ENCODE peak calls at places on chromosome 1, in five cellular contexts. W, J, O, Y and U are unnamed samples.

GRCh38 chr1:203131548-203132200 is 4.1 kb downstream of the ADORA1 start:
- DNase-seq in W (no peak), J (peak; percentile 25), O (no peak), Y (no peak), U (no peak)

GRCh38 chr1:156540955-156541354 is 31.4 kb downstream of the IQGAP3 start:
- DNase-seq in O (no peak), W (no peak), Y (peak; percentile 20), J (no peak), U (no peak)

GRCh38 chr1:28144203-28145135 is 32.0 kb downstream of the PTAFR start:
- DNase-seq in J (no peak), W (no peak), Y (peak; percentile 80), O (peak; percentile 83), U (peak; percentile 65)

GRCh38 chr1:200512191-200512590 is 102.4 kb upstream of the ZNF281 start:
- DNase-seq in Y (peak; percentile 95), J (no peak), W (peak; percentile 16), O (no peak), U (peak; percentile 81)

GRCh38 chr1:155645648-155646047 is 35.6 kb downstream of the MSTO1 start:
- DNase-seq in W (no peak), J (no peak), Y (no peak), O (no peak), U (no peak)

GRCh38 chr1:91759076-91759475 is 126.9 kb downstream of the TGFBR3 start:
- DNase-seq in W (no peak), J (no peak), Y (no peak), O (no peak), U (no peak)

GRCh38 chr1:230320804-230321203 is 105.3 kb downstream of the PGBD5 start:
- DNase-seq in J (peak; percentile 7), W (no peak), O (no peak), Y (no peak), U (no peak)

GRCh38 chr1:172040466-172040865 is 199.2 kb downstream of the DNM3 start:
- DNase-seq in O (no peak), J (no peak), W (peak; percentile 17), Y (peak; percentile 58), U (peak; percentile 79)

GRCh38 chr1:180837025-180837424 is 75.7 kb upstream of the KIAA1614 start:
- DNase-seq in Y (no peak), W (no peak), J (no peak), O (no peak), U (no peak)

GRCh38 chr1:155967410-155968400 is 10.6 kb downstream of the ARHGEF2 start:
- DNase-seq in O (no peak), Y (no peak), W (no peak), J (no peak), U (no peak)

GRCh38 chr1:220151454-220151853 is 57.5 kb downstream of the IARS2 start:
- DNase-seq in Y (peak; percentile 15), W (no peak), J (no peak), O (no peak), U (no peak)

GRCh38 chr1:159879977-159880376 is 17.5 kb upstream of the VSIG8 start:
- DNase-seq in O (no peak), W (no peak), Y (peak; percentile 87), J (no peak), U (peak; percentile 71)

GRCh38 chr1:68197891-68198290 is 34.4 kb downstream of the WLS start:
- DNase-seq in Y (peak; percentile 49), O (no peak), W (no peak), J (no peak), U (no peak)

GRCh38 chr1:57424231-57425027 is 569 bp upstream of the DAB1 start:
- DNase-seq in O (peak; percentile 17), Y (peak; percentile 41), W (peak; percentile 5), J (no peak), U (peak; percentile 10)

GRCh38 chr1:35537788-35538187 is 19.4 kb downstream of the KIAA0319L start:
- DNase-seq in Y (no peak), O (no peak), J (no peak), W (no peak), U (no peak)

GRCh38 chr1:165253818-165254254 is 102.7 kb downstream of the LMX1A start:
- DNase-seq in W (no peak), Y (no peak), O (no peak), J (no peak), U (no peak)

GRCh38 chr1:42730988-42731387 is 9.0 kb downstream of the CLDN19 start:
- DNase-seq in Y (no peak), O (no peak), J (no peak), W (no peak), U (no peak)

GRCh38 chr1:66503841-66504470 is 30.0 kb upstream of the SGIP1 start:
- DNase-seq in Y (peak; percentile 81), O (peak; percentile 29), J (no peak), W (peak; percentile 63), U (peak; percentile 72)

GRCh38 chr1:70143052-70143659 is 62.2 kb downstream of the LRRC40 start:
- DNase-seq in J (no peak), O (no peak), W (peak; percentile 20), Y (peak; percentile 75), U (peak; percentile 66)

GRCh38 chr1:55252942-55253589 is 37.9 kb upstream of the USP24 start:
- DNase-seq in W (no peak), O (no peak), J (no peak), Y (no peak), U (no peak)

GRCh38 chr1:174713796-174714195 is 266.0 kb downstream of the GPR52 start:
- DNase-seq in J (no peak), O (no peak), Y (no peak), W (no peak), U (no peak)

GRCh38 chr1:87143413-87144135 is 185.1 kb upstream of the LMO4 start:
- DNase-seq in O (no peak), Y (no peak), J (no peak), W (no peak), U (no peak)

GRCh38 chr1:53328490-53329182 is 766 bp upstream of the LRP8 start:
- DNase-seq in O (no peak), J (no peak), Y (no peak), W (no peak), U (no peak)

GRCh38 chr1:47577310-47578025 is 139.6 kb downstream of the FOXD2 start:
- DNase-seq in O (no peak), W (no peak), J (no peak), Y (no peak), U (no peak)

GRCh38 chr1:40955266-40955665 is 24.2 kb upstream of the CTPS1 start:
- DNase-seq in Y (no peak), W (no peak), J (no peak), O (no peak), U (no peak)

GRCh38 chr1:62712625-62713243 is 24.5 kb upstream of the DOCK7 start:
- DNase-seq in Y (no peak), O (no peak), J (no peak), W (no peak), U (no peak)

GRCh38 chr1:15272009-15272781 is 25.2 kb downstream of the FHAD1 start:
- DNase-seq in Y (peak; percentile 73), W (peak; percentile 52), O (peak; percentile 77), J (peak; percentile 56), U (peak; percentile 65)

DNA sequence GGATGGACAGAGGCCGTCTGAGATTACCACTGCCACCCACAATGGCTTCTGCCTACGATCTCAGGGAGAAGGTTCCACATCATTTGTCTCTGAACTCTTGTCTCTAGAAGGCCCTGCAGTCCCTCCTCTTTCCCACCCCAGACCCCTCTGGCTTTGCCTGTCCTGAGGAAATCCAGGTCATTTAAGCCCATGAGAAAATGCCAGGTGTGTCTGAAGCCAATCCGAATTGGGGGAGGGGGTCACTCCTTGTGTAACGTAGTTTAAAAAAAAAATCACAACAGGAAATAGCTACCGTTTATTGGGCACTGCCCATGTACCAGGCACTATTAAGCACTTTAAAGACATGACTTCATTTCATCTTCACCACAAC is 7.5 kb upstream of the MYOM3 start:
- DNase-seq in J (no peak), W (no peak), O (no peak), Y (no peak), U (no peak)
- TF ChIP-seq CTCF in J (no peak), W (no peak), O (no peak), Y (no peak), U (no peak)

GRCh38 chr1:150464422-150464826 is 22.8 kb upstream of the TARS2 start:
- DNase-seq in W (no peak), O (peak; percentile 79), J (no peak), Y (peak; percentile 63), U (peak; percentile 30)
- TF ChIP-seq CTCF in W (peak; percentile 77), O (peak; percentile 64), J (peak; percentile 80), Y (peak; percentile 74), U (peak; percentile 89)

GRCh38 chr1:115429242-115429641 is 91.2 kb upstream of the NGF start:
- DNase-seq in W (no peak), J (no peak), Y (peak; percentile 59), O (no peak), U (peak; percentile 71)
- TF ChIP-seq CTCF in W (no peak), J (no peak), Y (no peak), O (no peak), U (no peak)

GRCh38 chr1:247373721-247374141 is 42.1 kb upstream of the ZNF496 start:
- DNase-seq in O (peak; percentile 47), J (no peak), W (no peak), Y (peak; percentile 32), U (no peak)
- TF ChIP-seq CTCF in O (peak; percentile 37), J (peak; percentile 27), W (peak; percentile 47), Y (peak; percentile 43), U (peak; percentile 70)

DNA sequence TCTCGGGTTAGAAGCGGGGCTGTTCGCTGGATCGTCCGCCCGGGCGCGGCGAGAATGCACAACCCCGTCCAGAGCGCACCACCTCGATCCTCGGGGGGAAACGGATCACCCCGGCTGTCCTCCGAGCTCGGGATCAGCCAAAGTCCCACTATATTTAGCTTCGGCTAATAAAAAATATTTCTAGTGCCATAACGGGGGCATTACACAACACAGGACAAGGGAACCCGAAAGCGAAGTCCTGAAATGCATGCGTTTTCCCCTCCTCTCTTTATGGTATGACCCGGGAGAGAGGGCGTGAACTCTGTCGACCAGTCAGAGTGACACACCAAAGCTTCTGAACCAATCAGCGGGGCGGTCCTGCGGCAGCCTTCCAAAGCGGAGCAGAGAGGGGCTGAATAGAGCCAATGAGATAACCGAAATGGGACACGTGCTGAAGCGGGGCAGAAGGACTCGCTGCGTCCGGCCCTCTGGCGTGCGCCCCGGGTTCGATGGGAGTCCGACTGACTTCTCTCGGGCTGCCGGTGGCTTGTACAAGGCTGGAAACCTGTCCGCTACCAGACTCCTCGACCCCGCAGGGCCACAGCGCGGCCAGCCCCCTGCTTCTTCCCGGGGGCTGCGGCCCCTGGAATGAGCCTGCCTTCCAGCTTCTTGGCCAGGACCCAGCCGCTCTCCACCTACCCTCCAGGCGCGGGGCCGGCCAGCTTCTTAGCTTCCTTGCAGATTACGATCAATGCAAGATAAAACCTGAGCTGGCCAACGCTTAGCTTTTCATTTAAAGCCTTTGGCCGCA is at the start of gene ALDH4A1:
- DNase-seq in W (peak; percentile 96), O (peak; percentile 99), J (peak; percentile 98), Y (peak; percentile 98), U (peak; percentile 99)
- TF ChIP-seq CTCF in W (no peak), O (no peak), J (no peak), Y (no peak), U (no peak)